ENCODE peak calls at places on chromosomes 2 and 18, in nine cellular contexts. E is brain microvascular endothelial cell, O is GM12865, R is heart right ventricle, Q is nephron progenitor cell, Y is cardiac fibroblast, B is H9, L is BE2C, F is WERI-Rb-1. X is an unnamed sample.
A peak's percentile ranks its signal among the peaks of the same experiment; 100 is the strongest.

GRCh38 chr2:16218651-16219050 is 278.3 kb downstream of the MYCN start:
- DNase-seq in E (no peak), O (peak; percentile 16), R (no peak), Q (peak; percentile 34), Y (no peak), B (peak; percentile 75), L (peak; percentile 100), F (peak; percentile 78), X (no peak)

GRCh38 chr2:217790681-217791392 is 212.0 kb downstream of the TNS1 start:
- DNase-seq in E (peak; percentile 76), O (no peak), R (no peak), Q (no peak), Y (peak; percentile 79), B (no peak), L (no peak), F (no peak), X (no peak)

GRCh38 chr18:26875040-26875654 is 9.6 kb upstream of the AQP4 start:
- DNase-seq in E (no peak), O (no peak), R (no peak), Q (no peak), Y (no peak), B (no peak), L (no peak), F (no peak), X (no peak)

GRCh38 chr18:50560681-50561629 is 1.1 kb downstream of the MAPK4 start:
- DNase-seq in E (no peak), O (no peak), R (peak; percentile 11), Q (peak; percentile 36), Y (no peak), B (peak; percentile 46), L (no peak), F (peak; percentile 37), X (no peak)

GRCh38 chr2:157055660-157056199 is 201.8 kb upstream of the GALNT5 start:
- DNase-seq in E (peak; percentile 46), O (peak; percentile 12), R (no peak), Q (no peak), Y (peak; percentile 82), B (no peak), L (no peak), F (no peak), X (peak; percentile 29)

GRCh38 chr2:37585295-37585908 is 86.0 kb downstream of the CDC42EP3 start:
- DNase-seq in E (no peak), O (peak; percentile 69), R (no peak), Q (no peak), Y (no peak), B (no peak), L (no peak), F (no peak), X (no peak)

GRCh38 chr2:127220807-127221527 is 868 bp upstream of the CYP27C1 start:
- DNase-seq in E (no peak), O (no peak), R (no peak), Q (peak; percentile 39), Y (no peak), B (peak; percentile 64), L (no peak), F (no peak), X (no peak)

GRCh38 chr2:159249955-159250723 is 36.4 kb downstream of the WDSUB1 start:
- DNase-seq in E (peak; percentile 34), O (peak; percentile 24), R (no peak), Q (no peak), Y (peak; percentile 87), B (no peak), L (no peak), F (no peak), X (no peak)

GRCh38 chr2:239725551-239725890 is 299.6 kb downstream of the NDUFA10 start:
- DNase-seq in E (no peak), O (no peak), R (no peak), Q (no peak), Y (no peak), B (peak; percentile 17), L (peak; percentile 4), F (no peak), X (no peak)

GRCh38 chr2:127405252-127405605 is 13.0 kb upstream of the PROC start:
- DNase-seq in E (no peak), O (no peak), R (no peak), Q (no peak), Y (no peak), B (no peak), L (no peak), F (no peak), X (no peak)

GRCh38 chr2:29165362-29166236 is 50.4 kb downstream of the CLIP4 start:
- DNase-seq in E (peak; percentile 63), O (no peak), R (no peak), Q (no peak), Y (peak; percentile 81), B (no peak), L (peak; percentile 18), F (no peak), X (no peak)

GRCh38 chr2:9971105-9971818 is 19.8 kb downstream of the GRHL1 start:
- DNase-seq in E (no peak), O (no peak), R (no peak), Q (no peak), Y (no peak), B (no peak), L (no peak), F (no peak), X (no peak)

GRCh38 chr2:9971890-9972289 is 20.4 kb downstream of the GRHL1 start:
- DNase-seq in E (no peak), O (no peak), R (no peak), Q (no peak), Y (no peak), B (no peak), L (no peak), F (no peak), X (no peak)

GRCh38 chr2:9968940-9969497 is 17.5 kb downstream of the GRHL1 start:
- DNase-seq in E (no peak), O (no peak), R (no peak), Q (no peak), Y (no peak), B (no peak), L (no peak), F (no peak), X (no peak)

GRCh38 chr2:9972621-9973445 is 21.3 kb downstream of the GRHL1 start:
- DNase-seq in E (peak; percentile 57), O (no peak), R (no peak), Q (no peak), Y (peak; percentile 62), B (no peak), L (no peak), F (no peak), X (no peak)

GRCh38 chr2:9970386-9971044 is 19.0 kb downstream of the GRHL1 start:
- DNase-seq in E (no peak), O (no peak), R (no peak), Q (no peak), Y (no peak), B (no peak), L (no peak), F (peak; percentile 69), X (no peak)
- TF ChIP-seq CTCF in E (no peak), O (no peak), R (no peak), Q (no peak), Y (no peak), B (no peak), L (no peak), F (no peak), X (no peak)

GRCh38 chr2:48530033-48530804 is at the start of gene STON1:
- DNase-seq in E (no peak), O (no peak), R (peak; percentile 73), Q (peak; percentile 65), Y (peak; percentile 36), B (peak; percentile 64), L (peak; percentile 13), F (peak; percentile 72), X (no peak)
- TF ChIP-seq CTCF in E (no peak), O (no peak), R (peak; percentile 24), Q (peak; percentile 17), Y (no peak), B (no peak), L (no peak), F (peak; percentile 14), X (peak; percentile 19)

GRCh38 chr2:8800821-8801220 is 36.6 kb downstream of the KIDINS220 start:
- DNase-seq in E (no peak), O (no peak), R (no peak), Q (no peak), Y (no peak), B (no peak), L (no peak), F (no peak), X (no peak)

GRCh38 chr2:8805278-8806045 is 32.0 kb downstream of the KIDINS220 start:
- DNase-seq in E (no peak), O (no peak), R (no peak), Q (no peak), Y (no peak), B (no peak), L (no peak), F (no peak), X (no peak)

GRCh38 chr2:8803658-8804379 is 33.6 kb downstream of the KIDINS220 start:
- DNase-seq in E (peak; percentile 90), O (peak; percentile 84), R (no peak), Q (no peak), Y (peak; percentile 96), B (no peak), L (no peak), F (no peak), X (peak; percentile 57)

GRCh38 chr2:8800218-8800617 is 37.2 kb downstream of the KIDINS220 start:
- DNase-seq in E (no peak), O (no peak), R (no peak), Q (no peak), Y (no peak), B (no peak), L (no peak), F (no peak), X (no peak)

GRCh38 chr2:8802741-8803140 is 34.7 kb downstream of the KIDINS220 start:
- DNase-seq in E (no peak), O (no peak), R (no peak), Q (no peak), Y (no peak), B (no peak), L (no peak), F (no peak), X (no peak)
- TF ChIP-seq CTCF in E (no peak), O (no peak), R (no peak), Q (no peak), Y (no peak), B (no peak), L (no peak), F (no peak), X (no peak)

GRCh38 chr2:234476766-234477165 is 20.1 kb downstream of the ARL4C start:
- DNase-seq in E (no peak), O (no peak), R (no peak), Q (no peak), Y (no peak), B (no peak), L (no peak), F (no peak), X (no peak)
- TF ChIP-seq CTCF in E (no peak), O (no peak), R (no peak), Q (no peak), Y (no peak), B (peak; percentile 35), L (no peak), F (peak; percentile 24), X (no peak)

X was measured in astrocyte of the cerebellum.